ENCODE peak calls at places on chromosomes 2 and 18, in nine cellular contexts. P is ureter; M is AG08395; L is activated CD8-positive, alpha-beta memory T cell treated with anti-CD3 and anti-CD28 coated beads, Interleukin-2, amount 50 U/mL, for 48 hours; A is A172; Q is posterior cingulate gyrus; O is stimulated activated CD4-positive, alpha-beta T cell treated with anti-CD3 and anti-CD28 coated beads, TNF-alpha, amount 100 ng/mL, for 1 hour; Y is iPS DF 19.7; S is brain microvascular endothelial cell. D is an unnamed sample.
A peak's percentile ranks its signal among the peaks of the same experiment; 100 is the strongest.

GRCh38 chr2:64737547-64737946 is 83.8 kb upstream of the SERTAD2 start:
- DNase-seq in P (no peak), M (peak; percentile 25), L (no peak), A (no peak), Q (no peak), O (no peak), Y (no peak), S (peak; percentile 4), D (no peak)

GRCh38 chr2:216082805-216083204 is 1.1 kb downstream of the TMEM169 start:
- DNase-seq in P (no peak), M (no peak), L (no peak), A (no peak), Q (peak; percentile 51), O (no peak), Y (no peak), S (no peak), D (no peak)

GRCh38 chr2:112217854-112218253 is 37.0 kb downstream of the ZC3H8 start:
- DNase-seq in P (no peak), M (no peak), L (no peak), A (no peak), Q (no peak), O (no peak), Y (no peak), S (no peak), D (no peak)

GRCh38 chr2:90221300-90221651 is 1529.8 kb downstream of the RPIA start:
- DNase-seq in P (no peak), M (no peak), L (no peak), A (no peak), Q (no peak), O (no peak), Y (no peak), S (no peak), D (no peak)

GRCh38 chr2:48635786-48636185 is 18.1 kb downstream of the GTF2A1L start:
- DNase-seq in P (no peak), M (no peak), L (no peak), A (no peak), Q (no peak), O (no peak), Y (no peak), S (no peak), D (no peak)

GRCh38 chr2:236746833-236747232 is 177.2 kb downstream of the ACKR3 start:
- DNase-seq in P (no peak), M (no peak), L (no peak), A (no peak), Q (no peak), O (no peak), Y (no peak), S (no peak), D (no peak)

GRCh38 chr18:63162271-63163014 is 157.1 kb downstream of the BCL2 start:
- DNase-seq in P (no peak), M (peak; percentile 55), L (no peak), A (no peak), Q (no peak), O (no peak), Y (no peak), S (peak; percentile 30), D (no peak)

GRCh38 chr2:19051238-19051831 is 307.1 kb downstream of the OSR1 start:
- DNase-seq in P (no peak), M (no peak), L (no peak), A (no peak), Q (no peak), O (no peak), Y (no peak), S (no peak), D (no peak)

GRCh38 chr2:979286-979928 is 28.8 kb downstream of the SNTG2 start:
- DNase-seq in P (no peak), M (no peak), L (no peak), A (no peak), Q (no peak), O (no peak), Y (no peak), S (no peak), D (no peak)

GRCh38 chr2:152500336-152500735 is 165.4 kb downstream of the FMNL2 start:
- DNase-seq in P (no peak), M (no peak), L (no peak), A (no peak), Q (no peak), O (no peak), Y (no peak), S (no peak), D (no peak)

GRCh38 chr2:182971820-182972547 is 66.3 kb downstream of the NCKAP1 start:
- DNase-seq in P (no peak), M (no peak), L (no peak), A (no peak), Q (no peak), O (no peak), Y (no peak), S (no peak), D (no peak)

GRCh38 chr18:79394438-79395307 is 1.1 kb upstream of the NFATC1 start:
- DNase-seq in P (no peak), M (peak; percentile 61), L (peak; percentile 86), A (no peak), Q (no peak), O (no peak), Y (no peak), S (peak; percentile 16), D (no peak)

GRCh38 chr2:65658871-65659270 is 226.5 kb upstream of the SPRED2 start:
- DNase-seq in P (no peak), M (peak; percentile 11), L (no peak), A (peak; percentile 76), Q (no peak), O (no peak), Y (no peak), S (peak; percentile 15), D (no peak)

GRCh38 chr2:16429431-16429830 is 236.2 kb downstream of the CYRIA start:
- DNase-seq in P (no peak), M (no peak), L (no peak), A (no peak), Q (no peak), O (no peak), Y (no peak), S (no peak), D (no peak)

GRCh38 chr2:54422072-54422581 is 34.0 kb upstream of the SPTBN1 start:
- DNase-seq in P (no peak), M (no peak), L (peak; percentile 57), A (no peak), Q (no peak), O (no peak), Y (no peak), S (no peak), D (no peak)

GRCh38 chr2:105814291-105814940 is 69.7 kb downstream of the NCK2 start:
- DNase-seq in P (no peak), M (peak; percentile 64), L (no peak), A (no peak), Q (no peak), O (no peak), Y (no peak), S (no peak), D (no peak)

GRCh38 chr2:137677466-137677865 is 286.8 kb upstream of the HNMT start:
- DNase-seq in P (no peak), M (no peak), L (no peak), A (no peak), Q (no peak), O (no peak), Y (no peak), S (no peak), D (no peak)

GRCh38 chr18:56221195-56222065 is 417.0 kb downstream of the TXNL1 start:
- DNase-seq in P (no peak), M (no peak), L (no peak), A (no peak), Q (no peak), O (no peak), Y (no peak), S (no peak), D (no peak)

GRCh38 chr18:3511980-3512379 is 62.0 kb downstream of the TGIF1 start:
- DNase-seq in P (no peak), M (peak; percentile 71), L (no peak), A (peak; percentile 82), Q (no peak), O (no peak), Y (no peak), S (peak; percentile 38), D (no peak)

GRCh38 chr2:134727385-134727784 is 8.6 kb upstream of the TMEM163 start:
- DNase-seq in P (no peak), M (no peak), L (no peak), A (peak; percentile 76), Q (no peak), O (no peak), Y (no peak), S (peak; percentile 70), D (no peak)

GRCh38 chr2:199452200-199452990 is 5.3 kb downstream of the SATB2 start:
- DNase-seq in P (no peak), M (peak; percentile 21), L (no peak), A (no peak), Q (no peak), O (no peak), Y (no peak), S (no peak), D (no peak)

GRCh38 chr2:200814276-200814815 is 2.6 kb downstream of the BZW1 start:
- DNase-seq in P (no peak), M (no peak), L (no peak), A (no peak), Q (no peak), O (no peak), Y (no peak), S (no peak), D (no peak)

GRCh38 chr2:23235292-23235691 is 149.7 kb upstream of the KLHL29 start:
- DNase-seq in P (no peak), M (peak; percentile 50), L (no peak), A (peak; percentile 60), Q (no peak), O (no peak), Y (no peak), S (no peak), D (no peak)

GRCh38 chr2:85582467-85582866 is 1.8 kb upstream of the VAMP5 start:
- DNase-seq in P (no peak), M (no peak), L (no peak), A (no peak), Q (no peak), O (no peak), Y (no peak), S (no peak), D (no peak)

GRCh38 chr2:207632575-207633492 is 7.6 kb upstream of the METTL21A start:
- DNase-seq in P (peak; percentile 66), M (peak; percentile 39), L (no peak), A (peak; percentile 68), Q (no peak), O (no peak), Y (no peak), S (peak; percentile 43), D (no peak)

GRCh38 chr2:105641389-105641811 is 103.3 kb upstream of the NCK2 start:
- DNase-seq in P (no peak), M (peak; percentile 6), L (no peak), A (no peak), Q (peak; percentile 73), O (no peak), Y (no peak), S (no peak), D (peak; percentile 81)

GRCh38 chr18:9617006-9617542 is 2.7 kb upstream of the PPP4R1 start:
- DNase-seq in P (no peak), M (no peak), L (no peak), A (no peak), Q (no peak), O (no peak), Y (no peak), S (no peak), D (no peak)

GRCh38 chr2:12700989-12701388 is 15.7 kb upstream of the TRIB2 start:
- DNase-seq in P (no peak), M (no peak), L (no peak), A (peak; percentile 32), Q (no peak), O (no peak), Y (no peak), S (no peak), D (no peak)

GRCh38 chr2:88016948-88017779 is 817 bp upstream of the RNU2-63P start:
- DNase-seq in P (no peak), M (no peak), L (no peak), A (no peak), Q (peak; percentile 27), O (peak; percentile 18), Y (no peak), S (peak; percentile 45), D (no peak)

GRCh38 chr2:167843657-167844056 is 403.7 kb downstream of the STK39 start:
- DNase-seq in P (no peak), M (no peak), L (no peak), A (no peak), Q (no peak), O (no peak), Y (no peak), S (no peak), D (no peak)

GRCh38 chr2:15943914-15944313 is 3.6 kb downstream of the MYCN start:
- DNase-seq in P (no peak), M (no peak), L (no peak), A (no peak), Q (peak; percentile 15), O (no peak), Y (no peak), S (no peak), D (peak; percentile 52)

D was measured in nucleus accumbens.